ENCODE peak calls at places on chromosomes 3 and 15, in five cellular contexts. S is GM12878, W is SK-N-SH, Q is H1, O is K562. U is an unnamed sample.

GRCh38 chr3:81744366-81744765 is 17.1 kb downstream of the GBE1 start:
- DNase-seq in W (no peak), S (no peak), Q (no peak), O (peak), U (peak)

GRCh38 chr15:96158938-96159337 is 171.6 kb upstream of the NR2F2 start:
- DNase-seq in Q (no peak), O (peak), W (no peak), S (no peak), U (peak)

GRCh38 chr3:171068658-171069057 is 42.1 kb upstream of the SLC2A2 start:
- DNase-seq in W (no peak), O (no peak), Q (no peak), S (no peak), U (peak)

GRCh38 chr3:4813855-4814254 is 165.4 kb upstream of the BHLHE40 start:
- DNase-seq in S (no peak), W (no peak), Q (no peak), O (peak), U (no peak)

GRCh38 chr3:112770026-112770626 is 76.5 kb downstream of the CD200R1L start:
- DNase-seq in O (peak), Q (no peak), W (no peak), S (no peak), U (no peak)

GRCh38 chr3:160180581-160181216 is 44.5 kb upstream of the C3orf80 start:
- DNase-seq in O (no peak), Q (peak), S (no peak), W (peak), U (no peak)

GRCh38 chr15:61654004-61654740 is 406.1 kb downstream of the VPS13C start:
- DNase-seq in S (no peak), O (no peak), Q (no peak), W (no peak), U (no peak)

GRCh38 chr3:190721330-190721729 is 141.2 kb downstream of the GMNC start:
- DNase-seq in O (no peak), S (peak), Q (no peak), W (no peak), U (no peak)

GRCh38 chr3:98449606-98450193 is 13.3 kb upstream of the OR5K1 start:
- DNase-seq in Q (no peak), W (no peak), S (no peak), O (no peak), U (no peak)

GRCh38 chr3:47613723-47614122 is 35.1 kb upstream of the CSPG5 start:
- DNase-seq in O (no peak), W (no peak), Q (no peak), S (no peak), U (no peak)

GRCh38 chr3:183253961-183254815 is 1.1 kb downstream of the B3GNT5 start:
- DNase-seq in O (peak), W (peak), Q (peak), S (no peak), U (no peak)

GRCh38 chr3:140166908-140167599 is 232.1 kb downstream of the CLSTN2 start:
- DNase-seq in S (no peak), W (no peak), Q (no peak), O (no peak), U (no peak)

GRCh38 chr3:177610677-177611654 is 413.7 kb upstream of the TBL1XR1 start:
- DNase-seq in S (no peak), O (no peak), W (no peak), Q (no peak), U (peak)

GRCh38 chr3:123338021-123338619 is 110.8 kb downstream of the ADCY5 start:
- DNase-seq in O (no peak), Q (no peak), S (no peak), W (no peak), U (no peak)

GRCh38 chr3:187919018-187919417 is 173.8 kb upstream of the BCL6 start:
- DNase-seq in Q (no peak), W (no peak), S (peak), O (no peak), U (no peak)

GRCh38 chr3:12622335-12622734 is 41.6 kb downstream of the RAF1 start:
- DNase-seq in W (no peak), Q (no peak), O (no peak), S (peak), U (no peak)

GRCh38 chr3:127419140-127419539 is 131.3 kb upstream of the PRR20G start:
- DNase-seq in O (no peak), Q (peak), S (no peak), W (no peak), U (no peak)

GRCh38 chr3:127420355-127420655 is 132.5 kb upstream of the PRR20G start:
- DNase-seq in Q (peak), S (no peak), W (no peak), O (no peak), U (no peak)

GRCh38 chr3:127419641-127420354 is 132.0 kb upstream of the PRR20G start:
- DNase-seq in O (no peak), W (no peak), Q (peak), S (no peak), U (no peak)

GRCh38 chr3:127421943-127422662 is 134.3 kb upstream of the PRR20G start:
- DNase-seq in S (no peak), O (no peak), Q (peak), W (no peak), U (no peak)

GRCh38 chr3:127420825-127421224 is 133.0 kb upstream of the PRR20G start:
- DNase-seq in S (no peak), Q (peak), O (no peak), W (no peak), U (no peak)
- TF ChIP-seq CHD2 in S (no peak), Q (no peak), O (no peak), W (no peak), U (no peak)

GRCh38 chr3:132974086-132974485 is 64.1 kb upstream of the TMEM108 start:
- DNase-seq in Q (no peak), O (no peak), W (no peak), S (no peak), U (no peak)
- TF ChIP-seq TAF1 in Q (no peak), O (no peak), W (no peak), S (no peak), U (no peak)

DNA sequence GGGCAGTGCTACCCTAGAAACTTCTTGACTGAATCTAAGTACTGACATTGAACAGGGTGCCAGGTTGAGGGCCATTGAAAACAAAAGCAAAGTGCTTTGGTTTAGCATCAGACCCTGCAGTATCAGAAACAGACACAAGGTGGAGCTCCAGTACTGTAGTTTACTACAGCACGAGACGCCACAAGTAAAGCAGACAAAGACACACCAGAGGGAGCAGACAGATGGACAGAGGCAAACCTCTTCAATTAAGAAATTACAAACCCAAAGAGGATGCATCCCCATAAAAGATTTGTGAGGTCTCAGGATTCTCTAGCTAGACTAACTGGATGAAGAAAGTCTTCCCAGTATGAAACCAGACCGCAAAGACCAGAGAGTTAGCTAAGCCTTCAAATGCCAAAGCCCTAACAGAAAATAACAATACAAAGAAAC is 16.6 kb downstream of the TOP2B start:
- DNase-seq in O (peak), S (peak), Q (peak), W (peak), U (peak)
- TF ChIP-seq CHD2 in O (no peak), S (no peak), Q (no peak), W (no peak), U (no peak)

DNA sequence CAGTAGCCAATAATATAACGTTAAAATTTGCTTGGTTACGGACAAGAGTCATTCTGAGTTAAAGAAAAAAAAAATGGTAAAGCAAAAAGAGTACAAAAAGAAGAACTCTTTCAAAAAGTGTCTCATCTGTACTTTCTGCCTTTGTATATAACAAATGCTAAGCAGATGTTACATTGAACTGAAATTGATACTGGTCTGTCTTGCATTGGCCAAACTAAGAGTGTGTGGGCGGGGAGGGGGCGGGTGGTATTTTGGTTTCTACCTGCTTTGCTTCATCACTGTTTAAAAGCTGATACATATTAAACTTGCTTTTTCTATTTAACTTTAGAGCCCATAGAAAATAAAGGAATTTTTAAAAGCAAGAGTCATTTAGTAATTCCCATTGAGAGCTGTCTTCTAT is 215.0 kb upstream of the THBS1 start:
- DNase-seq in O (no peak), Q (no peak), W (no peak), S (no peak), U (no peak)
- TF ChIP-seq TAF1 in O (no peak), Q (no peak), W (no peak), S (no peak), U (no peak)

GRCh38 chr15:65873271-65873670 is 4.0 kb downstream of the RAB11A start:
- DNase-seq in S (no peak), W (no peak), Q (no peak), O (no peak), U (no peak)
- TF ChIP-seq CHD2 in S (no peak), W (no peak), Q (no peak), O (no peak), U (no peak)

DNA sequence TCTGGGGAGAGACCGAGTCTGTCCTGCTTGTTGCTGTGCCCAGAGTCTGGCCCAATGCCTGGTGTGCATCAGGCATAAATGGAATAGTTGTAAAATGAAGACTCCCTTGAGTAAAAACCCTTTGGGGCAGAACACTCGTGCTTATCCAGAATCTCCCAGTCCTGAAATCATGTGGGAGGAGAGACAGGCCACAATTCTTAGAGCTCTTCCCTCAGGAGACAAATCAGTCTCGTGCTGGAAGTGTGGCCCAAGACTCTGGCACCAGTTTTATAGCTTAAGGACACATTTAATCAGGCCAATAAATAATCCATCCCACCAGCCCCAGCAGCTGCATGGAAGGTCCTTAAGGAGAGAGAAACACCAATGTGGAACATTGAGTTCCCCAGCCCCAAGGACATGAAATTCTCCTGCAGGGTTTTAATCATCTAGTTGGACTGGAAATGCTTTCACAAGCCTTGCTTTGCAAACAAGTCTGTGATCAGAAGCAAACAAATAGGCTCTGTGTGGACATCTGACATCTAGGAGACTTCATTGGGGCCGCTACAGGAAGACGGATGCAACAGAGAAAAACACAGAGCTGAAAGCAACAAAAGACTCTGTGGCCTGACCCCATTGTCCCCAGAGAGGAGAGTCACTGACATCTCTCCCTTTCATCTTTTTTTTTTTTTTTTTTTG is 70.4 kb downstream of the LSM3 start:
- DNase-seq in Q (no peak), S (no peak), W (no peak), O (peak), U (peak)
- TF ChIP-seq TAF1 in Q (no peak), S (no peak), W (no peak), O (no peak), U (no peak)

GRCh38 chr15:30042556-30042955 is 40.2 kb upstream of the GOLGA8J start:
- DNase-seq in Q (no peak), O (no peak), W (no peak), S (no peak), U (no peak)
- TF ChIP-seq CHD2 in Q (no peak), O (no peak), W (no peak), S (no peak), U (no peak)

GRCh38 chr15:70906842-70907241 is 14.2 kb downstream of the LRRC49 start:
- DNase-seq in W (no peak), O (no peak), Q (no peak), S (no peak), U (no peak)

GRCh38 chr15:70907784-70908471 is 15.3 kb downstream of the LRRC49 start:
- DNase-seq in S (no peak), O (no peak), W (no peak), Q (no peak), U (no peak)

GRCh38 chr15:70902105-70902504 is 9.5 kb downstream of the LRRC49 start:
- DNase-seq in Q (no peak), S (no peak), W (no peak), O (no peak), U (no peak)
- TF ChIP-seq TAF1 in Q (no peak), S (no peak), W (peak), O (no peak), U (no peak)